ENCODE peak calls at places on chromosomes 13 and 19, in five cellular contexts. O, Y, U, L and T are unnamed samples.

GRCh38 chr19:3700242-3701032 is at the start of gene PIP5K1C:
- DNase-seq in O (peak), Y (peak), U (peak), L (peak), T (peak)

GRCh38 chr13:48000559-48001126 is 430 bp downstream of the SUCLA2 start:
- DNase-seq in O (peak), Y (no peak), U (no peak), L (no peak), T (peak)

GRCh38 chr19:5714819-5715218 is 5.1 kb downstream of the LONP1 start:
- DNase-seq in O (no peak), Y (no peak), U (no peak), L (no peak), T (no peak)

GRCh38 chr19:29560313-29561075 is 34.7 kb downstream of the VSTM2B start:
- DNase-seq in O (no peak), Y (no peak), U (no peak), L (peak), T (no peak)

GRCh38 chr13:51026016-51026415 is 85.1 kb downstream of the C13orf42 start:
- DNase-seq in O (no peak), Y (no peak), U (no peak), L (no peak), T (no peak)

GRCh38 chr13:101575591-101575990 is 123.1 kb downstream of the ITGBL1 start:
- DNase-seq in O (no peak), Y (no peak), U (no peak), L (no peak), T (no peak)

GRCh38 chr19:40806385-40807146 is 7.6 kb downstream of the EGLN2 start:
- DNase-seq in O (peak), Y (peak), U (peak), L (peak), T (peak)

GRCh38 chr19:13091400-13092161 is 11.1 kb downstream of the LYL1 start:
- DNase-seq in O (peak), Y (no peak), U (no peak), L (peak), T (peak)

GRCh38 chr13:45341799-45342584 is 1.0 kb upstream of the TPT1 start:
- DNase-seq in O (peak), Y (no peak), U (no peak), L (peak), T (peak)

GRCh38 chr19:16075430-16076153 is 703 bp upstream of the TPM4 start:
- DNase-seq in O (no peak), Y (no peak), U (no peak), L (peak), T (peak)

GRCh38 chr13:43728411-43728810 is 58.4 kb downstream of the ENOX1 start:
- DNase-seq in O (no peak), Y (no peak), U (no peak), L (no peak), T (no peak)

GRCh38 chr19:56137405-56137804 is 3.7 kb upstream of the ZNF444 start:
- DNase-seq in O (no peak), Y (no peak), U (no peak), L (no peak), T (no peak)

GRCh38 chr13:20198781-20199180 is 6.0 kb upstream of the GJB2 start:
- DNase-seq in O (no peak), Y (no peak), U (no peak), L (no peak), T (no peak)

GRCh38 chr19:33094504-33095067 is 13.6 kb downstream of the GPATCH1 start:
- DNase-seq in O (no peak), Y (no peak), U (no peak), L (no peak), T (no peak)

GRCh38 chr13:84445776-84446175 is 563.5 kb upstream of the SLITRK1 start:
- DNase-seq in O (peak), Y (no peak), U (no peak), L (no peak), T (no peak)

GRCh38 chr13:103883152-103883551 is 816.9 kb upstream of the SLC10A2 start:
- DNase-seq in O (peak), Y (no peak), U (peak), L (peak), T (peak)

GRCh38 chr13:97976551-97977375 is 23.3 kb downstream of the IPO5 start:
- DNase-seq in O (no peak), Y (no peak), U (peak), L (no peak), T (no peak)

GRCh38 chr19:46487178-46487801 is 8.4 kb downstream of the PNMA8B start:
- DNase-seq in O (no peak), Y (no peak), U (no peak), L (no peak), T (no peak)

GRCh38 chr19:3590991-3591659 is 5.8 kb downstream of the GIPC3 start:
- DNase-seq in O (no peak), Y (no peak), U (no peak), L (no peak), T (no peak)

GRCh38 chr19:18438331-18439024 is 545 bp upstream of the ISYNA1 start:
- DNase-seq in O (peak), Y (no peak), U (no peak), L (peak), T (no peak)